ENCODE peak calls at places on chromosomes 2 and 18, in six cellular contexts. Y is HS-5; K is hippocampal formation; B is progenitor cell of endocrine pancreas; F is stimulated activated naive CD8-positive, alpha-beta T cell treated with anti-CD3 and anti-CD28 coated beads, Interleukin-15, Interleukin-2, amounts not matched to agents 100 U/mL and 50 U/mL, for 24 hours; U is stimulated activated effector memory CD8-positive, alpha-beta T cell treated with anti-CD3 and anti-CD28 coated beads, Interleukin-12 subunit alpha, Interleukin-12 subunit beta, amount 100 ng/mL, for 72 hours. Z is an unnamed sample.

GRCh38 chr2:239814917-239815637 is 210.1 kb downstream of the NDUFA10 start:
- DNase-seq in Y (no peak), K (no peak), B (no peak), F (no peak), U (no peak), Z (no peak)

GRCh38 chr2:185583058-185583816 is 155.4 kb upstream of the FSIP2 start:
- DNase-seq in Y (peak), K (no peak), B (no peak), F (no peak), U (no peak), Z (no peak)

GRCh38 chr18:10519999-10520935 is 5.6 kb upstream of the NAPG start:
- DNase-seq in Y (peak), K (peak), B (peak), F (peak), U (no peak), Z (peak)

GRCh38 chr2:151472966-151473365 is 63.3 kb downstream of the RIF1 start:
- DNase-seq in Y (no peak), K (no peak), B (no peak), F (no peak), U (no peak), Z (no peak)

GRCh38 chr2:169046440-169047151 is 15.5 kb upstream of the ABCB11 start:
- DNase-seq in Y (no peak), K (no peak), B (no peak), F (no peak), U (no peak), Z (no peak)

GRCh38 chr2:1550658-1551316 is 137.5 kb downstream of the TPO start:
- DNase-seq in Y (no peak), K (no peak), B (peak), F (peak), U (peak), Z (no peak)

GRCh38 chr18:31980863-31981262 is 37.8 kb upstream of the RNF125 start:
- DNase-seq in Y (no peak), K (no peak), B (no peak), F (no peak), U (no peak), Z (no peak)

GRCh38 chr2:201233192-201234166 is 26.9 kb upstream of the CASP8 start:
- DNase-seq in Y (no peak), K (no peak), B (no peak), F (peak), U (peak), Z (no peak)

GRCh38 chr2:173414823-173415322 is 60.2 kb downstream of the CDCA7 start:
- DNase-seq in Y (peak), K (no peak), B (no peak), F (no peak), U (no peak), Z (no peak)

GRCh38 chr2:230225486-230225885 is at the start of gene SP140:
- DNase-seq in Y (no peak), K (no peak), B (no peak), F (peak), U (peak), Z (peak)

GRCh38 chr2:104853926-104854506 is at the start of gene POU3F3:
- DNase-seq in Y (no peak), K (peak), B (no peak), F (peak), U (no peak), Z (peak)